ENCODE peak calls at places on chromosomes 2 and 18, in seven cellular contexts. H is HCT116, O is GM12878, C is K562, Z is SK-N-SH, K is H1, D is HepG2. W is an unnamed sample.

GRCh38 chr2:241869087-241869961 is at the start of gene RTP5:
- DNase-seq in H (no peak), O (no peak), C (peak; percentile 40), Z (peak; percentile 38), K (no peak), D (no peak), W (no peak)

GRCh38 chr2:137123241-137123640 is 357.9 kb downstream of the THSD7B start:
- DNase-seq in H (no peak), O (no peak), C (no peak), Z (no peak), K (no peak), D (no peak), W (no peak)

GRCh38 chr2:233107011-233107410 is 46.9 kb downstream of the INPP5D start:
- DNase-seq in H (no peak), O (no peak), C (no peak), Z (no peak), K (no peak), D (no peak), W (no peak)

GRCh38 chr2:222835142-222835822 is 25.6 kb upstream of the ACSL3 start:
- DNase-seq in H (no peak), O (no peak), C (no peak), Z (no peak), K (no peak), D (no peak), W (no peak)

GRCh38 chr2:190100298-190100697 is 37.8 kb upstream of the MSTN start:
- DNase-seq in H (no peak), O (no peak), C (no peak), Z (no peak), K (no peak), D (no peak), W (no peak)

GRCh38 chr2:238459081-238459629 is 32.4 kb downstream of the ASB1 start:
- DNase-seq in H (no peak), O (no peak), C (no peak), Z (no peak), K (no peak), D (no peak), W (no peak)

GRCh38 chr2:180656455-180656847 is 324.0 kb upstream of the UBE2E3 start:
- DNase-seq in H (peak; percentile 80), O (no peak), C (no peak), Z (no peak), K (no peak), D (peak; percentile 20), W (peak; percentile 61)

GRCh38 chr18:53660306-53660705 is 564.2 kb downstream of the MBD2 start:
- DNase-seq in H (no peak), O (no peak), C (no peak), Z (no peak), K (no peak), D (no peak), W (no peak)

GRCh38 chr2:135532581-135532980 is 1.3 kb downstream of the R3HDM1 start:
- DNase-seq in H (no peak), O (no peak), C (no peak), Z (no peak), K (no peak), D (no peak), W (no peak)

GRCh38 chr2:26678026-26678425 is 14.5 kb upstream of the KCNK3 start:
- DNase-seq in H (no peak), O (no peak), C (no peak), Z (no peak), K (no peak), D (no peak), W (no peak)

GRCh38 chr18:22046473-22046872 is 122.9 kb upstream of the GATA6 start:
- DNase-seq in H (no peak), O (no peak), C (no peak), Z (no peak), K (no peak), D (no peak), W (no peak)

GRCh38 chr18:22043837-22044236 is 125.6 kb upstream of the GATA6 start:
- DNase-seq in H (no peak), O (no peak), C (no peak), Z (no peak), K (no peak), D (no peak), W (no peak)

GRCh38 chr18:22044474-22045220 is 124.7 kb upstream of the GATA6 start:
- DNase-seq in H (no peak), O (no peak), C (no peak), Z (no peak), K (no peak), D (no peak), W (no peak)

GRCh38 chr18:22047485-22047884 is 121.9 kb upstream of the GATA6 start:
- DNase-seq in H (no peak), O (no peak), C (no peak), Z (no peak), K (no peak), D (no peak), W (no peak)

DNA sequence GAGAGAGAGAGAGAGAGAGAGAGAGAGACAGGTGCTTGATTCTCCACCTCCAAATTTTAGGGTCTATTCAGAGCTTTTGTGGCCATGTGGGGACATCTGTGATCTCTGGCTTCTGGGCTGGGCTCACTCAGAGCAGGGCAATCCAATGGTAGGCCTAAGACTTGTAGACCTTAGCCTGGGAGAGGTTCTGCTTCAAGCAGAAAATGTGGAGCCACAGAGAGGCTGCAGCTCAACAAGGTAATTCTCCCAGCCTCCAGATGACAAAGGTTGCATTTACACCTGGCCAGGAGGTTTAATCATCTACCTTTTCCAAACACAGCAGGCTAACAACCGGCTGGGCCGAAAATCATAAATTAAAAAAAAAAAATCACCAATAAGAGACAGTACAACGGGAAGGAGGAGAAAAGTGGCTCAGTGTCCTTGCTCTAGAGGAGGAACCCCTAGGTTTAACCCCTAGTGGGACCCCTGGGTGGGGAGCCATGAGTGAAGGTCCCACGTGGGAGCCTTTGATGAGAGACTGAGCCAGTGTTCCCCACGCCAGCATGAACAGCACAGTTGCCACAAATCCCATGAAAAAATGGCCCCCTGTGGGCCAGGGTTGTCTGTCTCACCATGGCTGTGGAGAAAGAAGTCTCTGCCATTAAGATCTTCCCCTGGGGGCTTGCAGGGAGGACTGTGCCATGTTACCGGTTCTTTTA is 124.0 kb upstream of the GATA6 start:
- DNase-seq in H (no peak), O (no peak), C (no peak), Z (no peak), K (no peak), D (no peak), W (no peak)
- TF ChIP-seq CTCF in H (no peak), O (no peak), C (no peak), Z (no peak), K (no peak), D (no peak), W (no peak)

GRCh38 chr2:165725421-165725820 is 68.6 kb downstream of the GALNT3 start:
- DNase-seq in H (no peak), O (no peak), C (no peak), Z (no peak), K (no peak), D (no peak), W (no peak)
- TF ChIP-seq SIN3A in H (no peak), O (no peak), C (no peak), Z (no peak), K (no peak), D (no peak), W (no peak)

GRCh38 chr2:12932192-12932591 is 215.5 kb downstream of the TRIB2 start:
- DNase-seq in H (no peak), O (no peak), C (no peak), Z (peak; percentile 54), K (no peak), D (no peak), W (no peak)

GRCh38 chr2:12928706-12929291 is 212.1 kb downstream of the TRIB2 start:
- DNase-seq in H (no peak), O (no peak), C (no peak), Z (no peak), K (no peak), D (no peak), W (no peak)

GRCh38 chr2:12930382-12930781 is 213.6 kb downstream of the TRIB2 start:
- DNase-seq in H (no peak), O (no peak), C (no peak), Z (no peak), K (no peak), D (no peak), W (no peak)

GRCh38 chr2:12929806-12930205 is 213.1 kb downstream of the TRIB2 start:
- DNase-seq in H (no peak), O (no peak), C (no peak), Z (no peak), K (no peak), D (no peak), W (no peak)

GRCh38 chr2:12931211-12931844 is 214.6 kb downstream of the TRIB2 start:
- DNase-seq in H (peak; percentile 28), O (no peak), C (peak; percentile 9), Z (peak; percentile 75), K (no peak), D (peak; percentile 3), W (peak; percentile 51)
- TF ChIP-seq CTCF in H (peak; percentile 55), O (peak; percentile 68), C (peak; percentile 58), Z (peak; percentile 99), K (peak; percentile 85), D (peak; percentile 77), W (peak; percentile 87)

GRCh38 chr2:145022671-145023330 is 502.9 kb upstream of the ZEB2 start:
- DNase-seq in H (no peak), O (no peak), C (no peak), Z (no peak), K (no peak), D (no peak), W (no peak)
- TF ChIP-seq SIN3A in H (no peak), O (no peak), C (no peak), Z (no peak), K (no peak), D (no peak), W (no peak)

GRCh38 chr2:162152147-162152546 is at the start of gene GCG:
- DNase-seq in H (no peak), O (no peak), C (no peak), Z (no peak), K (no peak), D (no peak), W (no peak)
- TF ChIP-seq CTCF in H (no peak), O (no peak), C (no peak), Z (no peak), K (no peak), D (no peak), W (no peak)

DNA sequence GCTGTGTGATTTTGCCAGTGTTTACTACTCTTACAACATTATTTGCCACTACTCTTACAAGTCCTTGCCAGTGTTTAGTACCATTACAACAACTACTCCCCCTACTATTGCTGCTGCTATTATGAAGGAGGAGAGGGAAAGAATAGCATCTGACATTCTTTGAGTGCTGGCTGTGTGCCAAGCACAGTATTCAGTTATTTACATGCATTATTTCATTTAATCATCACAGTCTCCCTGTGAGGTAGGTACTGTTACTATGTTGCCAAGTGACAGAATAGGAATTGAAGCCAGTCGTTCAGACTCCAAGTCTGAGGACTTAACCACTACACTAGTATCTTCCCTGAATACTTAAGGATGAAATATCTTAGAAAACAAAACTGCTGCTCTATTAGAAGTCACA is 185.9 kb upstream of the FOSL2 start:
- DNase-seq in H (no peak), O (no peak), C (no peak), Z (no peak), K (no peak), D (no peak), W (no peak)
- TF ChIP-seq SIN3A in H (no peak), O (no peak), C (no peak), Z (no peak), K (no peak), D (no peak), W (no peak)

W was measured in Panc1.